ENCODE peak calls at places on chromosomes 16 and 17, in nine cellular contexts. F, X, Z, O, V, L, B, N and A are unnamed samples.

GRCh38 chr17:11369570-11369969 is 128.6 kb downstream of the SHISA6 start:
- DNase-seq in F (no peak), X (no peak), Z (no peak), O (no peak), V (no peak), L (no peak), B (no peak), N (no peak), A (peak)

GRCh38 chr17:47693667-47694017 is 319 bp upstream of the TBKBP1 start:
- DNase-seq in F (no peak), X (no peak), Z (peak), O (peak), V (peak), L (no peak), B (peak), N (no peak), A (no peak)

GRCh38 chr16:60203525-60204124 is 1469.5 kb upstream of the GOT2 start:
- DNase-seq in F (peak), X (no peak), Z (peak), O (no peak), V (peak), L (no peak), B (no peak), N (peak), A (peak)

GRCh38 chr16:50744911-50745310 is 3.0 kb downstream of the CYLD start:
- DNase-seq in F (peak), X (no peak), Z (no peak), O (no peak), V (no peak), L (no peak), B (no peak), N (no peak), A (no peak)

GRCh38 chr16:11015607-11016006 is 71.2 kb downstream of the CLEC16A start:
- DNase-seq in F (no peak), X (no peak), Z (no peak), O (no peak), V (no peak), L (no peak), B (no peak), N (no peak), A (no peak)

GRCh38 chr16:20385844-20386832 is 18.4 kb downstream of the PDILT start:
- DNase-seq in F (peak), X (no peak), Z (peak), O (peak), V (peak), L (peak), B (peak), N (peak), A (peak)

GRCh38 chr16:58035356-58036170 is 10.0 kb downstream of the MMP15 start:
- DNase-seq in F (no peak), X (no peak), Z (no peak), O (no peak), V (no peak), L (no peak), B (no peak), N (peak), A (no peak)

GRCh38 chr17:64385187-64386083 is 5.2 kb downstream of the PECAM1 start:
- DNase-seq in F (peak), X (no peak), Z (no peak), O (peak), V (no peak), L (no peak), B (no peak), N (no peak), A (peak)

GRCh38 chr17:50519141-50519834 is 11.0 kb downstream of the MYCBPAP start:
- DNase-seq in F (no peak), X (no peak), Z (peak), O (no peak), V (no peak), L (no peak), B (no peak), N (no peak), A (no peak)

GRCh38 chr17:6521636-6522035 is 34.7 kb downstream of the PITPNM3 start:
- DNase-seq in F (no peak), X (no peak), Z (no peak), O (no peak), V (no peak), L (no peak), B (no peak), N (no peak), A (no peak)

GRCh38 chr16:29993191-29993902 is 2.1 kb downstream of the HIRIP3 start:
- DNase-seq in F (no peak), X (no peak), Z (no peak), O (no peak), V (no peak), L (no peak), B (no peak), N (no peak), A (no peak)

GRCh38 chr16:29154676-29155121 is 169.8 kb downstream of the LAT start:
- DNase-seq in F (peak), X (no peak), Z (no peak), O (no peak), V (no peak), L (no peak), B (no peak), N (no peak), A (no peak)

GRCh38 chr16:68397710-68398171 is 50.6 kb downstream of the SMPD3 start:
- DNase-seq in F (no peak), X (no peak), Z (no peak), O (no peak), V (no peak), L (no peak), B (no peak), N (no peak), A (no peak)

GRCh38 chr16:80570106-80570478 is 29.3 kb downstream of the DYNLRB2 start:
- DNase-seq in F (peak), X (no peak), Z (no peak), O (no peak), V (no peak), L (no peak), B (no peak), N (no peak), A (no peak)

GRCh38 chr17:63275968-63276349 is 170.1 kb downstream of the CYB561 start:
- DNase-seq in F (peak), X (no peak), Z (no peak), O (no peak), V (no peak), L (no peak), B (no peak), N (no peak), A (no peak)

GRCh38 chr17:57915980-57916757 is 39.0 kb downstream of the CUEDC1 start:
- DNase-seq in F (no peak), X (no peak), Z (peak), O (no peak), V (peak), L (no peak), B (no peak), N (peak), A (peak)

GRCh38 chr17:15463363-15463762 is 4.1 kb downstream of the CDRT4 start:
- DNase-seq in F (peak), X (no peak), Z (no peak), O (no peak), V (no peak), L (no peak), B (no peak), N (no peak), A (peak)

GRCh38 chr16:72072514-72073342 is 9.7 kb downstream of the HPR start:
- DNase-seq in F (peak), X (no peak), Z (no peak), O (no peak), V (peak), L (no peak), B (no peak), N (no peak), A (no peak)

GRCh38 chr16:13594798-13595197 is 325.2 kb upstream of the ERCC4 start:
- DNase-seq in F (no peak), X (no peak), Z (no peak), O (no peak), V (no peak), L (no peak), B (no peak), N (no peak), A (no peak)

GRCh38 chr17:19372004-19372365 is 6.3 kb upstream of the MAPK7 start:
- DNase-seq in F (no peak), X (no peak), Z (no peak), O (no peak), V (no peak), L (no peak), B (no peak), N (no peak), A (no peak)

GRCh38 chr17:43517161-43517560 is 29.0 kb downstream of the ETV4 start:
- DNase-seq in F (peak), X (no peak), Z (no peak), O (no peak), V (no peak), L (no peak), B (no peak), N (no peak), A (no peak)

GRCh38 chr17:7263071-7263800 is 958 bp upstream of the CLDN7 start:
- DNase-seq in F (no peak), X (no peak), Z (peak), O (no peak), V (peak), L (no peak), B (no peak), N (no peak), A (no peak)